ENCODE peak calls at places on chromosome 13, in five cellular contexts. M is H1, J is H9, C is mesenchymal stem cell, T is neuronal stem cell. B is an unnamed sample.

GRCh38 chr13:75486146-75486545 is 4.2 kb upstream of the TBC1D4 start:
- DNase-seq in M (no peak), J (peak), T (no peak), C (no peak), B (no peak)

GRCh38 chr13:27644302-27644701 is 22.6 kb downstream of the POLR1D start:
- DNase-seq in M (no peak), C (peak), J (no peak), T (no peak), B (no peak)

GRCh38 chr13:73835138-73835721 is 299.0 kb downstream of the KLF12 start:
- DNase-seq in M (no peak), C (peak), J (no peak), T (peak), B (no peak)

GRCh38 chr13:68574053-68574452 is 1343.9 kb upstream of the PCDH9 start:
- DNase-seq in T (no peak), C (no peak), M (no peak), J (no peak), B (no peak)

GRCh38 chr13:92187378-92187989 is 789.1 kb downstream of the GPC5 start:
- DNase-seq in C (peak), M (no peak), T (peak), J (no peak), B (peak)

GRCh38 chr13:67343777-67344176 is 113.6 kb upstream of the PCDH9 start:
- DNase-seq in C (no peak), T (no peak), M (no peak), J (no peak), B (no peak)

GRCh38 chr13:101317986-101318523 is 98.3 kb downstream of the NALCN start:
- DNase-seq in T (no peak), M (no peak), J (no peak), C (no peak), B (no peak)

GRCh38 chr13:86174632-86175031 is 375.4 kb upstream of the SLITRK6 start:
- DNase-seq in T (no peak), C (peak), M (no peak), J (no peak), B (no peak)

GRCh38 chr13:36975172-36975571 is 24.0 kb downstream of the ALG5 start:
- DNase-seq in C (no peak), J (no peak), T (no peak), M (no peak), B (peak)

GRCh38 chr13:36151591-36151990 is 20.4 kb upstream of the DCLK1 start:
- DNase-seq in J (no peak), C (no peak), M (no peak), T (no peak), B (no peak)

GRCh38 chr13:28820099-28821051 is at the start of gene MTUS2:
- DNase-seq in J (peak), C (peak), T (peak), M (peak), B (no peak)

GRCh38 chr13:25401958-25402357 is 30.2 kb downstream of the ATP8A2 start:
- DNase-seq in C (no peak), J (no peak), M (no peak), T (no peak), B (peak)

GRCh38 chr13:92649140-92649813 is 577.3 kb upstream of the GPC6 start:
- DNase-seq in T (no peak), M (no peak), C (no peak), J (no peak), B (no peak)

GRCh38 chr13:20495087-20496023 is 30.3 kb downstream of the CRYL1 start:
- DNase-seq in J (peak), C (peak), T (peak), M (peak), B (peak)

GRCh38 chr13:76993021-76993420 is 1.1 kb downstream of the CLN5 start:
- DNase-seq in C (peak), J (no peak), T (no peak), M (no peak), B (peak)

DNA sequence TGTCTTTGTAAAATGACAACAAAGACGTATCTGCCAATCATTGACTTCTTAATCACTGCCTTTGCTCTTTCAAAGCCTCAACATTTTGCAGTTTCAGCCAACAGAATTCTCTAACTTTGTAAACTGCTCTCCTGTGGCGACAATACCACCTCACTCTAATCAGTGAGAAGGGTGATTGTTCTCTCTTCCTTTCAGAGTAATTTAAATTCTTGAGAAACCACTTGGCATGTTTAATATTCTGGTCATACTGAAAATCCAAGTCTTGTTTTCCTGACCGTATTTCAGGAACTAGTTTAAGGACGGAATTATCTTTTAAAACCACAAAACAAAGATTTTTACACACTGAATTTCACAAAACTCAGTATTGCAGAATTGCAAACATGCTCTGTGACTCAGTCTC is 5.2 kb upstream of the CDC16 start:
- DNase-seq in T (no peak), C (no peak), J (no peak), M (no peak), B (no peak)
- H2BK12ac ChIP-seq in T (no peak), C (no peak), J (no peak), M (peak), B (no peak)

GRCh38 chr13:64725492-64725891 is 2504.6 kb downstream of the PCDH9 start:
- DNase-seq in C (no peak), T (no peak), M (no peak), J (no peak), B (no peak)

GRCh38 chr13:64718116-64718515 is 2512.0 kb downstream of the PCDH9 start:
- DNase-seq in J (no peak), C (no peak), M (no peak), T (no peak), B (no peak)

GRCh38 chr13:64723735-64724134 is 2506.4 kb downstream of the PCDH9 start:
- DNase-seq in T (no peak), J (no peak), M (no peak), C (peak), B (peak)
- H2BK12ac ChIP-seq in T (no peak), J (peak), M (peak), C (no peak), B (no peak)

GRCh38 chr13:52399708-52400107 is 6.3 kb downstream of the THSD1 start:
- DNase-seq in J (no peak), C (no peak), M (no peak), T (no peak), B (no peak)

GRCh38 chr13:52399037-52399436 is 6.9 kb downstream of the THSD1 start:
- DNase-seq in C (no peak), T (no peak), M (no peak), J (no peak), B (no peak)

GRCh38 chr13:52393572-52394357 is 12.2 kb downstream of the THSD1 start:
- DNase-seq in J (no peak), C (no peak), M (no peak), T (no peak), B (no peak)

GRCh38 chr13:52395704-52396103 is 10.3 kb downstream of the THSD1 start:
- DNase-seq in C (no peak), T (no peak), M (no peak), J (no peak), B (no peak)
- H2BK12ac ChIP-seq in C (no peak), T (no peak), M (no peak), J (no peak), B (no peak)

DNA sequence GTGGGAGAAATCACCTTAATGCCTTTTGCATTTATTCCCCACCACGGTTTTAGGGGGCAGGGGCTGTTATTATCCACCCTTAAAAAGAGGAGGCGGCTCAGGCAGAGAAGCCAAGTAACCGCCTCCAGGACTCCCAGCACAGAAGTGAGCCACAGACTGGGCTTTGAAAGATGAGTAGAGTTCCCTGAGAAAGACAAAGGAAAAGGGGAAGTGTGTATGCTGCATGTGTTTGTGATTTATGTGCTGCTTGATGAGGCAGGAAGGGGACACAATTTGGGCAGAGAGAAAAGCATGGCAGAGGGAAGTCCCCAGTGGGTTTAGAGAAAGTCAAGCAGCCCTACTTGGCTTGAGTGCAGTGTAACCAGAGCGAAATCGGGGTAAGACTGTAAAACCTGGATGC is 85.0 kb downstream of the DOCK9 start:
- DNase-seq in T (no peak), M (no peak), C (no peak), J (no peak), B (no peak)
- H2BK12ac ChIP-seq in T (no peak), M (peak), C (no peak), J (no peak), B (no peak)

GRCh38 chr13:106695139-106695538 is 127.2 kb upstream of the ARGLU1 start:
- DNase-seq in J (no peak), M (no peak), T (no peak), C (no peak), B (no peak)

GRCh38 chr13:106700007-106700950 is 132.3 kb upstream of the ARGLU1 start:
- DNase-seq in J (no peak), C (no peak), T (no peak), M (no peak), B (peak)

GRCh38 chr13:106691861-106692260 is 123.9 kb upstream of the ARGLU1 start:
- DNase-seq in M (no peak), C (no peak), T (no peak), J (no peak), B (peak)

GRCh38 chr13:106696140-106696539 is 128.2 kb upstream of the ARGLU1 start:
- DNase-seq in T (no peak), M (no peak), C (no peak), J (no peak), B (no peak)

GRCh38 chr13:106696719-106697118 is 128.8 kb upstream of the ARGLU1 start:
- DNase-seq in C (no peak), T (no peak), M (no peak), J (no peak), B (no peak)
- H2BK12ac ChIP-seq in C (no peak), T (no peak), M (no peak), J (no peak), B (no peak)

GRCh38 chr13:98345103-98345899 is 168.2 kb upstream of the RNF113B start:
- DNase-seq in J (no peak), T (no peak), M (no peak), C (no peak), B (no peak)
- H2BK12ac ChIP-seq in J (no peak), T (no peak), M (no peak), C (no peak), B (no peak)

GRCh38 chr13:23755040-23755439 is 134.2 kb downstream of the MIPEP start:
- DNase-seq in C (no peak), T (no peak), J (no peak), M (no peak), B (no peak)
- H2BK12ac ChIP-seq in C (no peak), T (no peak), J (no peak), M (no peak), B (no peak)

GRCh38 chr13:78121459-78122348 is 203.1 kb upstream of the EDNRB start:
- DNase-seq in M (peak), C (peak), J (no peak), T (peak), B (peak)
- H2BK12ac ChIP-seq in M (peak), C (peak), J (no peak), T (peak), B (peak)

DNA sequence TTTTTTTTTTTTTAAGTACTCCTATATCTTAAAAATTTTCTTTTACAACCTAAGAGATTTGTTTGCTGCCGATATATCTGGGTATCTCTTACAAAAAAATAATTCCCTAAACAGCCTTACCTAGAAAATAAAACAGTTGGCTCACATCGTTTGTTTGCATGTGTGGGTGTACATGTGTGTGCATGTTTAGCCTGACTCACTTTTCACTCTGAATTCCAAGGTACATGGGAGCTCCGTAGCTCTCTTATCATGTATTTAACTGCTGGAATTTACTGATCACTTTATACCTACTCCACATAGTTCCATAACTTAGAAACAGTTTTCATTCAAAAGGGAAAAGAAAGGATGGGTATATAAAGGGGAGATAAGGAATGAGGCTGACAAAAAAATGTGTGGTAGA is 616.5 kb downstream of the GPC6 start:
- DNase-seq in M (no peak), J (no peak), C (no peak), T (no peak), B (no peak)
- H2BK12ac ChIP-seq in M (no peak), J (no peak), C (no peak), T (no peak), B (no peak)

B was measured in trophoblast cell.